ENCODE peak calls at places on chromosomes 6 and 20, in eight cellular contexts. One of them, this sample, is unnamed.

GRCh38 chr6:143594647-143595046 is 83.1 kb upstream of the PHACTR2 start:
- DNase-seq in stimulated activated CD4-positive, alpha-beta T cell treated with anti-CD3 and anti-CD28 coated beads, TNF-alpha, amount 100 ng/mL, for 1 hour: no peak
- DNase-seq in HTR-8/SVneo: no peak
- DNase-seq in activated T-cell treated with anti-CD3 and anti-CD28 coated beads for 24 hours: no peak
- DNase-seq in amygdala: no peak
- DNase-seq in activated T-helper 1 cell treated with anti-CD3 and anti-CD28 coated beads, Interleukin-12 subunit alpha, Interleukin-12 subunit beta, Interleukin-2, Interleukin-4 antibody, amounts not matched to agents 30 ng/mL and 10 ng/mL and 1 ng/mL, durations not matched to agents 14 hours and 24 hours and 36 hours: no peak
- DNase-seq in NCI-H748 treated with DMSO at 0.1 percent for 48 hours: no peak
- DNase-seq in globus pallidus: no peak
- DNase-seq in this sample: no peak

GRCh38 chr20:40563296-40563950 is 125.6 kb downstream of the MAFB start:
- DNase-seq in stimulated activated CD4-positive, alpha-beta T cell treated with anti-CD3 and anti-CD28 coated beads, TNF-alpha, amount 100 ng/mL, for 1 hour: no peak
- DNase-seq in HTR-8/SVneo: no peak
- DNase-seq in activated T-cell treated with anti-CD3 and anti-CD28 coated beads for 24 hours: no peak
- DNase-seq in amygdala: no peak
- DNase-seq in activated T-helper 1 cell treated with anti-CD3 and anti-CD28 coated beads, Interleukin-12 subunit alpha, Interleukin-12 subunit beta, Interleukin-2, Interleukin-4 antibody, amounts not matched to agents 30 ng/mL and 10 ng/mL and 1 ng/mL, durations not matched to agents 14 hours and 24 hours and 36 hours: no peak
- DNase-seq in NCI-H748 treated with DMSO at 0.1 percent for 48 hours: peak; percentile 30
- DNase-seq in globus pallidus: no peak
- DNase-seq in this sample: peak; percentile 23

GRCh38 chr6:135087403-135087802 is 32.8 kb upstream of the HBS1L start:
- DNase-seq in stimulated activated CD4-positive, alpha-beta T cell treated with anti-CD3 and anti-CD28 coated beads, TNF-alpha, amount 100 ng/mL, for 1 hour: no peak
- DNase-seq in HTR-8/SVneo: no peak
- DNase-seq in activated T-cell treated with anti-CD3 and anti-CD28 coated beads for 24 hours: no peak
- DNase-seq in amygdala: no peak
- DNase-seq in activated T-helper 1 cell treated with anti-CD3 and anti-CD28 coated beads, Interleukin-12 subunit alpha, Interleukin-12 subunit beta, Interleukin-2, Interleukin-4 antibody, amounts not matched to agents 30 ng/mL and 10 ng/mL and 1 ng/mL, durations not matched to agents 14 hours and 24 hours and 36 hours: no peak
- DNase-seq in NCI-H748 treated with DMSO at 0.1 percent for 48 hours: no peak
- DNase-seq in globus pallidus: no peak
- DNase-seq in this sample: no peak

GRCh38 chr6:41707565-41708200 is 27.7 kb downstream of the TFEB start:
- DNase-seq in stimulated activated CD4-positive, alpha-beta T cell treated with anti-CD3 and anti-CD28 coated beads, TNF-alpha, amount 100 ng/mL, for 1 hour: no peak
- DNase-seq in HTR-8/SVneo: no peak
- DNase-seq in activated T-cell treated with anti-CD3 and anti-CD28 coated beads for 24 hours: no peak
- DNase-seq in amygdala: no peak
- DNase-seq in activated T-helper 1 cell treated with anti-CD3 and anti-CD28 coated beads, Interleukin-12 subunit alpha, Interleukin-12 subunit beta, Interleukin-2, Interleukin-4 antibody, amounts not matched to agents 30 ng/mL and 10 ng/mL and 1 ng/mL, durations not matched to agents 14 hours and 24 hours and 36 hours: peak; percentile 16
- DNase-seq in NCI-H748 treated with DMSO at 0.1 percent for 48 hours: no peak
- DNase-seq in globus pallidus: no peak
- DNase-seq in this sample: no peak

GRCh38 chr6:21240709-21241108 is 352.8 kb upstream of the SOX4 start:
- DNase-seq in stimulated activated CD4-positive, alpha-beta T cell treated with anti-CD3 and anti-CD28 coated beads, TNF-alpha, amount 100 ng/mL, for 1 hour: no peak
- DNase-seq in HTR-8/SVneo: no peak
- DNase-seq in activated T-cell treated with anti-CD3 and anti-CD28 coated beads for 24 hours: no peak
- DNase-seq in amygdala: no peak
- DNase-seq in activated T-helper 1 cell treated with anti-CD3 and anti-CD28 coated beads, Interleukin-12 subunit alpha, Interleukin-12 subunit beta, Interleukin-2, Interleukin-4 antibody, amounts not matched to agents 30 ng/mL and 10 ng/mL and 1 ng/mL, durations not matched to agents 14 hours and 24 hours and 36 hours: no peak
- DNase-seq in NCI-H748 treated with DMSO at 0.1 percent for 48 hours: no peak
- DNase-seq in globus pallidus: no peak
- DNase-seq in this sample: no peak

GRCh38 chr6:33116881-33117711 is 41.3 kb downstream of the HLA-DPB1 start:
- DNase-seq in stimulated activated CD4-positive, alpha-beta T cell treated with anti-CD3 and anti-CD28 coated beads, TNF-alpha, amount 100 ng/mL, for 1 hour: no peak
- DNase-seq in HTR-8/SVneo: no peak
- DNase-seq in activated T-cell treated with anti-CD3 and anti-CD28 coated beads for 24 hours: no peak
- DNase-seq in amygdala: no peak
- DNase-seq in activated T-helper 1 cell treated with anti-CD3 and anti-CD28 coated beads, Interleukin-12 subunit alpha, Interleukin-12 subunit beta, Interleukin-2, Interleukin-4 antibody, amounts not matched to agents 30 ng/mL and 10 ng/mL and 1 ng/mL, durations not matched to agents 14 hours and 24 hours and 36 hours: no peak
- DNase-seq in NCI-H748 treated with DMSO at 0.1 percent for 48 hours: no peak
- DNase-seq in globus pallidus: no peak
- DNase-seq in this sample: no peak

GRCh38 chr20:49865559-49865958 is 49.8 kb downstream of the SPATA2 start:
- DNase-seq in stimulated activated CD4-positive, alpha-beta T cell treated with anti-CD3 and anti-CD28 coated beads, TNF-alpha, amount 100 ng/mL, for 1 hour: no peak
- DNase-seq in HTR-8/SVneo: no peak
- DNase-seq in activated T-cell treated with anti-CD3 and anti-CD28 coated beads for 24 hours: no peak
- DNase-seq in amygdala: no peak
- DNase-seq in activated T-helper 1 cell treated with anti-CD3 and anti-CD28 coated beads, Interleukin-12 subunit alpha, Interleukin-12 subunit beta, Interleukin-2, Interleukin-4 antibody, amounts not matched to agents 30 ng/mL and 10 ng/mL and 1 ng/mL, durations not matched to agents 14 hours and 24 hours and 36 hours: no peak
- DNase-seq in NCI-H748 treated with DMSO at 0.1 percent for 48 hours: no peak
- DNase-seq in globus pallidus: no peak
- DNase-seq in this sample: no peak

GRCh38 chr6:116877743-116878142 is 701 bp downstream of the RFX6 start:
- DNase-seq in stimulated activated CD4-positive, alpha-beta T cell treated with anti-CD3 and anti-CD28 coated beads, TNF-alpha, amount 100 ng/mL, for 1 hour: no peak
- DNase-seq in HTR-8/SVneo: no peak
- DNase-seq in activated T-cell treated with anti-CD3 and anti-CD28 coated beads for 24 hours: no peak
- DNase-seq in amygdala: no peak
- DNase-seq in activated T-helper 1 cell treated with anti-CD3 and anti-CD28 coated beads, Interleukin-12 subunit alpha, Interleukin-12 subunit beta, Interleukin-2, Interleukin-4 antibody, amounts not matched to agents 30 ng/mL and 10 ng/mL and 1 ng/mL, durations not matched to agents 14 hours and 24 hours and 36 hours: no peak
- DNase-seq in NCI-H748 treated with DMSO at 0.1 percent for 48 hours: no peak
- DNase-seq in globus pallidus: no peak
- DNase-seq in this sample: no peak

GRCh38 chr6:164756142-164756541 is 553.3 kb downstream of the C6orf118 start:
- DNase-seq in stimulated activated CD4-positive, alpha-beta T cell treated with anti-CD3 and anti-CD28 coated beads, TNF-alpha, amount 100 ng/mL, for 1 hour: no peak
- DNase-seq in HTR-8/SVneo: no peak
- DNase-seq in activated T-cell treated with anti-CD3 and anti-CD28 coated beads for 24 hours: no peak
- DNase-seq in amygdala: no peak
- DNase-seq in activated T-helper 1 cell treated with anti-CD3 and anti-CD28 coated beads, Interleukin-12 subunit alpha, Interleukin-12 subunit beta, Interleukin-2, Interleukin-4 antibody, amounts not matched to agents 30 ng/mL and 10 ng/mL and 1 ng/mL, durations not matched to agents 14 hours and 24 hours and 36 hours: no peak
- DNase-seq in NCI-H748 treated with DMSO at 0.1 percent for 48 hours: no peak
- DNase-seq in globus pallidus: peak; percentile 17
- DNase-seq in this sample: no peak

GRCh38 chr20:61885759-61886715 is 179.6 kb downstream of the TAF4 start:
- DNase-seq in stimulated activated CD4-positive, alpha-beta T cell treated with anti-CD3 and anti-CD28 coated beads, TNF-alpha, amount 100 ng/mL, for 1 hour: no peak
- DNase-seq in HTR-8/SVneo: no peak
- DNase-seq in activated T-cell treated with anti-CD3 and anti-CD28 coated beads for 24 hours: no peak
- DNase-seq in amygdala: no peak
- DNase-seq in activated T-helper 1 cell treated with anti-CD3 and anti-CD28 coated beads, Interleukin-12 subunit alpha, Interleukin-12 subunit beta, Interleukin-2, Interleukin-4 antibody, amounts not matched to agents 30 ng/mL and 10 ng/mL and 1 ng/mL, durations not matched to agents 14 hours and 24 hours and 36 hours: no peak
- DNase-seq in NCI-H748 treated with DMSO at 0.1 percent for 48 hours: no peak
- DNase-seq in globus pallidus: no peak
- DNase-seq in this sample: no peak

GRCh38 chr6:22322103-22322882 is 25.5 kb upstream of the PRL start:
- DNase-seq in stimulated activated CD4-positive, alpha-beta T cell treated with anti-CD3 and anti-CD28 coated beads, TNF-alpha, amount 100 ng/mL, for 1 hour: no peak
- DNase-seq in HTR-8/SVneo: no peak
- DNase-seq in activated T-cell treated with anti-CD3 and anti-CD28 coated beads for 24 hours: no peak
- DNase-seq in amygdala: no peak
- DNase-seq in activated T-helper 1 cell treated with anti-CD3 and anti-CD28 coated beads, Interleukin-12 subunit alpha, Interleukin-12 subunit beta, Interleukin-2, Interleukin-4 antibody, amounts not matched to agents 30 ng/mL and 10 ng/mL and 1 ng/mL, durations not matched to agents 14 hours and 24 hours and 36 hours: no peak
- DNase-seq in NCI-H748 treated with DMSO at 0.1 percent for 48 hours: no peak
- DNase-seq in globus pallidus: no peak
- DNase-seq in this sample: no peak

GRCh38 chr20:25280051-25280573 is 32.2 kb downstream of the PYGB start:
- DNase-seq in stimulated activated CD4-positive, alpha-beta T cell treated with anti-CD3 and anti-CD28 coated beads, TNF-alpha, amount 100 ng/mL, for 1 hour: no peak
- DNase-seq in HTR-8/SVneo: no peak
- DNase-seq in activated T-cell treated with anti-CD3 and anti-CD28 coated beads for 24 hours: no peak
- DNase-seq in amygdala: no peak
- DNase-seq in activated T-helper 1 cell treated with anti-CD3 and anti-CD28 coated beads, Interleukin-12 subunit alpha, Interleukin-12 subunit beta, Interleukin-2, Interleukin-4 antibody, amounts not matched to agents 30 ng/mL and 10 ng/mL and 1 ng/mL, durations not matched to agents 14 hours and 24 hours and 36 hours: no peak
- DNase-seq in NCI-H748 treated with DMSO at 0.1 percent for 48 hours: no peak
- DNase-seq in globus pallidus: no peak
- DNase-seq in this sample: no peak

GRCh38 chr20:45436732-45437485 is 21.0 kb downstream of the PIGT start:
- DNase-seq in stimulated activated CD4-positive, alpha-beta T cell treated with anti-CD3 and anti-CD28 coated beads, TNF-alpha, amount 100 ng/mL, for 1 hour: peak; percentile 76
- DNase-seq in HTR-8/SVneo: peak; percentile 100
- DNase-seq in activated T-cell treated with anti-CD3 and anti-CD28 coated beads for 24 hours: peak; percentile 75
- DNase-seq in amygdala: peak; percentile 68
- DNase-seq in activated T-helper 1 cell treated with anti-CD3 and anti-CD28 coated beads, Interleukin-12 subunit alpha, Interleukin-12 subunit beta, Interleukin-2, Interleukin-4 antibody, amounts not matched to agents 30 ng/mL and 10 ng/mL and 1 ng/mL, durations not matched to agents 14 hours and 24 hours and 36 hours: peak; percentile 78
- DNase-seq in NCI-H748 treated with DMSO at 0.1 percent for 48 hours: peak; percentile 9
- DNase-seq in globus pallidus: peak; percentile 93
- DNase-seq in this sample: peak; percentile 90

GRCh38 chr20:36319356-36320260 is 13.5 kb downstream of the DLGAP4 start:
- DNase-seq in stimulated activated CD4-positive, alpha-beta T cell treated with anti-CD3 and anti-CD28 coated beads, TNF-alpha, amount 100 ng/mL, for 1 hour: no peak
- DNase-seq in HTR-8/SVneo: no peak
- DNase-seq in activated T-cell treated with anti-CD3 and anti-CD28 coated beads for 24 hours: no peak
- DNase-seq in amygdala: no peak
- DNase-seq in activated T-helper 1 cell treated with anti-CD3 and anti-CD28 coated beads, Interleukin-12 subunit alpha, Interleukin-12 subunit beta, Interleukin-2, Interleukin-4 antibody, amounts not matched to agents 30 ng/mL and 10 ng/mL and 1 ng/mL, durations not matched to agents 14 hours and 24 hours and 36 hours: no peak
- DNase-seq in NCI-H748 treated with DMSO at 0.1 percent for 48 hours: no peak
- DNase-seq in globus pallidus: no peak
- DNase-seq in this sample: no peak

GRCh38 chr6:524803-525202 is 132.1 kb downstream of the HUS1B start:
- DNase-seq in stimulated activated CD4-positive, alpha-beta T cell treated with anti-CD3 and anti-CD28 coated beads, TNF-alpha, amount 100 ng/mL, for 1 hour: no peak
- DNase-seq in HTR-8/SVneo: no peak
- DNase-seq in activated T-cell treated with anti-CD3 and anti-CD28 coated beads for 24 hours: no peak
- DNase-seq in amygdala: no peak
- DNase-seq in activated T-helper 1 cell treated with anti-CD3 and anti-CD28 coated beads, Interleukin-12 subunit alpha, Interleukin-12 subunit beta, Interleukin-2, Interleukin-4 antibody, amounts not matched to agents 30 ng/mL and 10 ng/mL and 1 ng/mL, durations not matched to agents 14 hours and 24 hours and 36 hours: no peak
- DNase-seq in NCI-H748 treated with DMSO at 0.1 percent for 48 hours: no peak
- DNase-seq in globus pallidus: peak; percentile 67
- DNase-seq in this sample: no peak

GRCh38 chr6:132725471-132725870 is 11.6 kb upstream of the VNN1 start:
- DNase-seq in stimulated activated CD4-positive, alpha-beta T cell treated with anti-CD3 and anti-CD28 coated beads, TNF-alpha, amount 100 ng/mL, for 1 hour: no peak
- DNase-seq in HTR-8/SVneo: no peak
- DNase-seq in activated T-cell treated with anti-CD3 and anti-CD28 coated beads for 24 hours: no peak
- DNase-seq in amygdala: no peak
- DNase-seq in activated T-helper 1 cell treated with anti-CD3 and anti-CD28 coated beads, Interleukin-12 subunit alpha, Interleukin-12 subunit beta, Interleukin-2, Interleukin-4 antibody, amounts not matched to agents 30 ng/mL and 10 ng/mL and 1 ng/mL, durations not matched to agents 14 hours and 24 hours and 36 hours: no peak
- DNase-seq in NCI-H748 treated with DMSO at 0.1 percent for 48 hours: no peak
- DNase-seq in globus pallidus: no peak
- DNase-seq in this sample: no peak

GRCh38 chr20:42549496-42549895 is 640.2 kb downstream of the PTPRT start:
- DNase-seq in stimulated activated CD4-positive, alpha-beta T cell treated with anti-CD3 and anti-CD28 coated beads, TNF-alpha, amount 100 ng/mL, for 1 hour: no peak
- DNase-seq in HTR-8/SVneo: no peak
- DNase-seq in activated T-cell treated with anti-CD3 and anti-CD28 coated beads for 24 hours: no peak
- DNase-seq in amygdala: no peak
- DNase-seq in activated T-helper 1 cell treated with anti-CD3 and anti-CD28 coated beads, Interleukin-12 subunit alpha, Interleukin-12 subunit beta, Interleukin-2, Interleukin-4 antibody, amounts not matched to agents 30 ng/mL and 10 ng/mL and 1 ng/mL, durations not matched to agents 14 hours and 24 hours and 36 hours: no peak
- DNase-seq in NCI-H748 treated with DMSO at 0.1 percent for 48 hours: peak; percentile 95
- DNase-seq in globus pallidus: no peak
- DNase-seq in this sample: no peak

GRCh38 chr20:50727792-50728485 is 3.4 kb upstream of the PARD6B start:
- DNase-seq in stimulated activated CD4-positive, alpha-beta T cell treated with anti-CD3 and anti-CD28 coated beads, TNF-alpha, amount 100 ng/mL, for 1 hour: no peak
- DNase-seq in HTR-8/SVneo: no peak
- DNase-seq in activated T-cell treated with anti-CD3 and anti-CD28 coated beads for 24 hours: no peak
- DNase-seq in amygdala: no peak
- DNase-seq in activated T-helper 1 cell treated with anti-CD3 and anti-CD28 coated beads, Interleukin-12 subunit alpha, Interleukin-12 subunit beta, Interleukin-2, Interleukin-4 antibody, amounts not matched to agents 30 ng/mL and 10 ng/mL and 1 ng/mL, durations not matched to agents 14 hours and 24 hours and 36 hours: no peak
- DNase-seq in NCI-H748 treated with DMSO at 0.1 percent for 48 hours: no peak
- DNase-seq in globus pallidus: no peak
- DNase-seq in this sample: no peak

GRCh38 chr6:96194675-96195074 is 178.9 kb downstream of the FUT9 start:
- DNase-seq in stimulated activated CD4-positive, alpha-beta T cell treated with anti-CD3 and anti-CD28 coated beads, TNF-alpha, amount 100 ng/mL, for 1 hour: no peak
- DNase-seq in HTR-8/SVneo: no peak
- DNase-seq in activated T-cell treated with anti-CD3 and anti-CD28 coated beads for 24 hours: no peak
- DNase-seq in amygdala: no peak
- DNase-seq in activated T-helper 1 cell treated with anti-CD3 and anti-CD28 coated beads, Interleukin-12 subunit alpha, Interleukin-12 subunit beta, Interleukin-2, Interleukin-4 antibody, amounts not matched to agents 30 ng/mL and 10 ng/mL and 1 ng/mL, durations not matched to agents 14 hours and 24 hours and 36 hours: no peak
- DNase-seq in NCI-H748 treated with DMSO at 0.1 percent for 48 hours: no peak
- DNase-seq in globus pallidus: no peak
- DNase-seq in this sample: no peak

GRCh38 chr6:3961581-3962225 is 112.5 kb downstream of the FAM50B start:
- DNase-seq in stimulated activated CD4-positive, alpha-beta T cell treated with anti-CD3 and anti-CD28 coated beads, TNF-alpha, amount 100 ng/mL, for 1 hour: no peak
- DNase-seq in HTR-8/SVneo: no peak
- DNase-seq in activated T-cell treated with anti-CD3 and anti-CD28 coated beads for 24 hours: no peak
- DNase-seq in amygdala: no peak
- DNase-seq in activated T-helper 1 cell treated with anti-CD3 and anti-CD28 coated beads, Interleukin-12 subunit alpha, Interleukin-12 subunit beta, Interleukin-2, Interleukin-4 antibody, amounts not matched to agents 30 ng/mL and 10 ng/mL and 1 ng/mL, durations not matched to agents 14 hours and 24 hours and 36 hours: no peak
- DNase-seq in NCI-H748 treated with DMSO at 0.1 percent for 48 hours: no peak
- DNase-seq in globus pallidus: no peak
- DNase-seq in this sample: no peak

GRCh38 chr6:153103256-153103655 is 27.8 kb downstream of the RGS17 start:
- DNase-seq in stimulated activated CD4-positive, alpha-beta T cell treated with anti-CD3 and anti-CD28 coated beads, TNF-alpha, amount 100 ng/mL, for 1 hour: no peak
- DNase-seq in HTR-8/SVneo: no peak
- DNase-seq in activated T-cell treated with anti-CD3 and anti-CD28 coated beads for 24 hours: no peak
- DNase-seq in amygdala: no peak
- DNase-seq in activated T-helper 1 cell treated with anti-CD3 and anti-CD28 coated beads, Interleukin-12 subunit alpha, Interleukin-12 subunit beta, Interleukin-2, Interleukin-4 antibody, amounts not matched to agents 30 ng/mL and 10 ng/mL and 1 ng/mL, durations not matched to agents 14 hours and 24 hours and 36 hours: no peak
- DNase-seq in NCI-H748 treated with DMSO at 0.1 percent for 48 hours: peak; percentile 46
- DNase-seq in globus pallidus: no peak
- DNase-seq in this sample: no peak

GRCh38 chr6:139732451-139732850 is 358.0 kb upstream of the CITED2 start:
- DNase-seq in stimulated activated CD4-positive, alpha-beta T cell treated with anti-CD3 and anti-CD28 coated beads, TNF-alpha, amount 100 ng/mL, for 1 hour: no peak
- DNase-seq in HTR-8/SVneo: no peak
- DNase-seq in activated T-cell treated with anti-CD3 and anti-CD28 coated beads for 24 hours: no peak
- DNase-seq in amygdala: no peak
- DNase-seq in activated T-helper 1 cell treated with anti-CD3 and anti-CD28 coated beads, Interleukin-12 subunit alpha, Interleukin-12 subunit beta, Interleukin-2, Interleukin-4 antibody, amounts not matched to agents 30 ng/mL and 10 ng/mL and 1 ng/mL, durations not matched to agents 14 hours and 24 hours and 36 hours: no peak
- DNase-seq in NCI-H748 treated with DMSO at 0.1 percent for 48 hours: no peak
- DNase-seq in globus pallidus: no peak
- DNase-seq in this sample: peak; percentile 26

GRCh38 chr6:28368522-28368921 is 18.8 kb downstream of the ZKSCAN3 start:
- DNase-seq in stimulated activated CD4-positive, alpha-beta T cell treated with anti-CD3 and anti-CD28 coated beads, TNF-alpha, amount 100 ng/mL, for 1 hour: no peak
- DNase-seq in HTR-8/SVneo: no peak
- DNase-seq in activated T-cell treated with anti-CD3 and anti-CD28 coated beads for 24 hours: no peak
- DNase-seq in amygdala: no peak
- DNase-seq in activated T-helper 1 cell treated with anti-CD3 and anti-CD28 coated beads, Interleukin-12 subunit alpha, Interleukin-12 subunit beta, Interleukin-2, Interleukin-4 antibody, amounts not matched to agents 30 ng/mL and 10 ng/mL and 1 ng/mL, durations not matched to agents 14 hours and 24 hours and 36 hours: no peak
- DNase-seq in NCI-H748 treated with DMSO at 0.1 percent for 48 hours: no peak
- DNase-seq in globus pallidus: no peak
- DNase-seq in this sample: no peak

GRCh38 chr20:3461191-3461874 is 9.5 kb upstream of the ATRN start:
- DNase-seq in stimulated activated CD4-positive, alpha-beta T cell treated with anti-CD3 and anti-CD28 coated beads, TNF-alpha, amount 100 ng/mL, for 1 hour: no peak
- DNase-seq in HTR-8/SVneo: no peak
- DNase-seq in activated T-cell treated with anti-CD3 and anti-CD28 coated beads for 24 hours: no peak
- DNase-seq in amygdala: no peak
- DNase-seq in activated T-helper 1 cell treated with anti-CD3 and anti-CD28 coated beads, Interleukin-12 subunit alpha, Interleukin-12 subunit beta, Interleukin-2, Interleukin-4 antibody, amounts not matched to agents 30 ng/mL and 10 ng/mL and 1 ng/mL, durations not matched to agents 14 hours and 24 hours and 36 hours: no peak
- DNase-seq in NCI-H748 treated with DMSO at 0.1 percent for 48 hours: no peak
- DNase-seq in globus pallidus: no peak
- DNase-seq in this sample: no peak

GRCh38 chr20:9581509-9581908 is 67.1 kb downstream of the LAMP5 start:
- DNase-seq in stimulated activated CD4-positive, alpha-beta T cell treated with anti-CD3 and anti-CD28 coated beads, TNF-alpha, amount 100 ng/mL, for 1 hour: no peak
- DNase-seq in HTR-8/SVneo: no peak
- DNase-seq in activated T-cell treated with anti-CD3 and anti-CD28 coated beads for 24 hours: no peak
- DNase-seq in amygdala: no peak
- DNase-seq in activated T-helper 1 cell treated with anti-CD3 and anti-CD28 coated beads, Interleukin-12 subunit alpha, Interleukin-12 subunit beta, Interleukin-2, Interleukin-4 antibody, amounts not matched to agents 30 ng/mL and 10 ng/mL and 1 ng/mL, durations not matched to agents 14 hours and 24 hours and 36 hours: no peak
- DNase-seq in NCI-H748 treated with DMSO at 0.1 percent for 48 hours: peak; percentile 33
- DNase-seq in globus pallidus: no peak
- DNase-seq in this sample: no peak

GRCh38 chr20:49989234-49990065 is 6.7 kb downstream of the SNAI1 start:
- DNase-seq in stimulated activated CD4-positive, alpha-beta T cell treated with anti-CD3 and anti-CD28 coated beads, TNF-alpha, amount 100 ng/mL, for 1 hour: no peak
- DNase-seq in HTR-8/SVneo: no peak
- DNase-seq in activated T-cell treated with anti-CD3 and anti-CD28 coated beads for 24 hours: no peak
- DNase-seq in amygdala: no peak
- DNase-seq in activated T-helper 1 cell treated with anti-CD3 and anti-CD28 coated beads, Interleukin-12 subunit alpha, Interleukin-12 subunit beta, Interleukin-2, Interleukin-4 antibody, amounts not matched to agents 30 ng/mL and 10 ng/mL and 1 ng/mL, durations not matched to agents 14 hours and 24 hours and 36 hours: no peak
- DNase-seq in NCI-H748 treated with DMSO at 0.1 percent for 48 hours: no peak
- DNase-seq in globus pallidus: peak; percentile 15
- DNase-seq in this sample: no peak